ENCODE peak calls at places on chromosomes 6 and 20, in five cellular contexts. X is A549, W is K562, L is WTC11, U is GM12878. D is an unnamed sample.

GRCh38 chr20:34536798-34537394 is 20.7 kb downstream of the DYNLRB1 start:
- DNase-seq in X (peak; percentile 76), W (peak; percentile 44), L (peak; percentile 70), U (no peak), D (peak; percentile 41)

GRCh38 chr20:23959054-23959453 is 29.5 kb downstream of the GGTLC1 start:
- DNase-seq in X (no peak), W (no peak), L (no peak), U (no peak), D (no peak)

GRCh38 chr20:4814696-4815252 is 93.1 kb downstream of the PRND start:
- DNase-seq in X (no peak), W (no peak), L (no peak), U (peak; percentile 83), D (no peak)

GRCh38 chr6:41460742-41461336 is 85.3 kb upstream of the FOXP4 start:
- DNase-seq in X (peak; percentile 18), W (peak; percentile 46), L (no peak), U (no peak), D (no peak)

GRCh38 chr6:153024401-153025017 is 22.0 kb upstream of the MTRF1L start:
- DNase-seq in X (peak; percentile 47), W (peak; percentile 67), L (peak; percentile 36), U (peak; percentile 45), D (peak; percentile 75)

GRCh38 chr6:84263557-84263956 is 36.1 kb upstream of the CEP162 start:
- DNase-seq in X (peak; percentile 13), W (no peak), L (no peak), U (no peak), D (peak; percentile 63)

GRCh38 chr6:11810854-11811643 is 32.4 kb upstream of the ADTRP start:
- DNase-seq in X (no peak), W (no peak), L (no peak), U (no peak), D (no peak)

GRCh38 chr6:148192310-148192709 is 150.3 kb upstream of the SASH1 start:
- DNase-seq in X (no peak), W (no peak), L (no peak), U (no peak), D (no peak)

GRCh38 chr6:169019727-169020491 is 233.7 kb downstream of the THBS2 start:
- DNase-seq in X (peak; percentile 6), W (no peak), L (peak; percentile 30), U (no peak), D (peak; percentile 28)

GRCh38 chr6:139625081-139625939 is 250.9 kb upstream of the CITED2 start:
- DNase-seq in X (no peak), W (peak; percentile 62), L (no peak), U (no peak), D (no peak)

GRCh38 chr6:21479140-21479539 is 114.4 kb upstream of the SOX4 start:
- DNase-seq in X (no peak), W (no peak), L (no peak), U (no peak), D (no peak)

GRCh38 chr20:22282696-22283095 is 301.7 kb downstream of the FOXA2 start:
- DNase-seq in X (no peak), W (peak; percentile 33), L (no peak), U (no peak), D (no peak)

GRCh38 chr20:8587810-8588209 is 455.7 kb downstream of the PLCB1 start:
- DNase-seq in X (no peak), W (no peak), L (no peak), U (no peak), D (no peak)

GRCh38 chr20:8579060-8579459 is 447.0 kb downstream of the PLCB1 start:
- DNase-seq in X (no peak), W (no peak), L (no peak), U (no peak), D (no peak)

GRCh38 chr20:8581451-8582183 is 449.6 kb downstream of the PLCB1 start:
- DNase-seq in X (no peak), W (no peak), L (no peak), U (no peak), D (no peak)

GRCh38 chr20:8587246-8587645 is 455.2 kb downstream of the PLCB1 start:
- DNase-seq in X (no peak), W (no peak), L (no peak), U (no peak), D (no peak)

DNA sequence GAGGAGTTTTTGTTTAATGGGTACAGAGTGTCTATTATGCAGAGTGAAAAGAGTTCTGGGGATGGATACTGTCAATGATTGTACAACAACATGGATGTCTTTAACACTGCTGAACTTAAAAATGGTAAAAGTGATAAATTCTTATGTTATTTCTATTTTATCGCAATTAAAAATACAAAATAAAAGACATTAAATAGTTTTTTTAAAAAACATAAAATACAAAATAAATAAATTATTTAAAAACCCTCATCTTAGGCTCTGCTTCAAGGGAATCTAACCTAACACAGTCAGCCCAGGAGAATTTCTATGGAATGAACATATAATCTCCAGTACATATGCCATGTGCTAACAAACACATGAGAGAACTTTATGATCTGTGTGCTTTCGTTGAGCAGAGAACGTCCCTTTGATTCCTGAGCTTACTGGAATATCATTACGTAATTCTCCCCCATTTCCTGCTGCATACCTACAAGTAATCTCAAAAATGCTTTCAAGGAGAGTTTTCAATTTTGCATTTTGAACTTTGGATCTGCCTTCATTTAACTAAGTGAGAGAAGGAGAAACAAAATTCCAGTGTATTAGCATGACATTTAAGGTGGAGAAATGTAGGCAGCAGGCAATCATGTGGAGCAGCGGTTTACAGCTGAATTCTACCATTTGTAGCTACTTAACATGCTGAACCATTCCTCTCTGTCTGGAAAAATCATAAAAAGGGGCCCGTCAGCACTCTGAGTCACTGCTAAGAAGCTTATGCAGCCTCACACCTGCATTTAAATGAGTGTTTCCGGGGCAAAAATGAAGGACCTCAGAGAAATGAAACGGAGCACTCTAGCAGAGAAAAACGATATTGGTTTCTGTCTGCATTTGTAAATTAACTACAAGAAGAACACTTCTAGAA is 451.4 kb downstream of the PLCB1 start:
- DNase-seq in X (no peak), W (no peak), L (no peak), U (no peak), D (peak; percentile 73)
- TF ChIP-seq ESRRA in X (no peak), W (no peak), L (no peak), U (no peak), D (no peak)

GRCh38 chr6:70314240-70314639 is 11.4 kb upstream of the COL9A1 start:
- DNase-seq in X (no peak), W (no peak), L (no peak), U (no peak), D (no peak)
- TF ChIP-seq ESRRA in X (no peak), W (no peak), L (no peak), U (no peak), D (no peak)

DNA sequence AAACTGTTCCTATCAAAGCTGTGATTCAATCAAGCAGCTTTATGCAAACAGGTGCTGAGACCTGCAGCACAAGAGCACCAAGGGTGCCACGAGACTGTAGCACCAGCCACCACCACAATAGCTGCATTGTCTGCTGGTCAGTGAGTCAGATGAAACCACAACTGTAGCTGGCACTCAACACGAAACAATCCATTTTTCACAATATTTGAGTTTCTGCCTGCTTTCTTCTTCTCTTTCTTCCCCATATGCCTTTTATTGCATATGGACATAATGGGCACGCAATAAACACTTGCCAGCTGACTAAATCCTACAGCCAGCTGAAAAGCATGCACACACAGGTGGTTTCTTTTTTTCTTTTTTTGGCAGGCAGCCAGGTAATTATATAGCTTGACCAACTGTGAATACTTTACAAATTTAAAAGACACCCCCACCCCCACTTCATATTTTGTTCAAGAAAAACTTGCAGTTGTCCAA is 16.6 kb downstream of the SLC2A12 start:
- DNase-seq in X (peak; percentile 50), W (no peak), L (no peak), U (peak; percentile 12), D (peak; percentile 64)
- TF ChIP-seq ESRRA in X (no peak), W (no peak), L (no peak), U (no peak), D (no peak)

GRCh38 chr6:30169658-30170614 is 6.6 kb downstream of the TRIM15 start:
- DNase-seq in X (peak; percentile 45), W (peak; percentile 59), L (no peak), U (peak; percentile 20), D (peak; percentile 68)
- TF ChIP-seq ESRRA in X (no peak), W (no peak), L (no peak), U (no peak), D (no peak)

DNA sequence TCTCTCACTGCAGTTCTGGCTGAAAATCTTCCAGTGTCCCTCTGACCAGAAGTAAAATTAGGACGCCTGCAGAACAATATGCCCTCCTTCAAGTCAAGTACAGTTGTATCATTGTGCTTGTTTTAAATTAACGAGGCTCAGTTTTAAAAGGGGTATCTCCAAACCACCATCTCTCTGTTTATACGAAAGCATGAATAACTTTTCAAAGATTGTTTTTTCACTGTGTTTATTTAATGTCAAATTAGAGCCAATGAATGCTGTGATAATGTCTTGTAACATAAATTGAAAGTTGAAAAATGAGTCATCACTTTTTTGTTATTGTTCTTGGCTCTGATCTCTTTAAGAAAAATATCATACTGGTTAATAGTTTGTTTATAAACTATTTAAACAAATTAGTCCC is 230.7 kb upstream of the THEMIS start:
- DNase-seq in X (no peak), W (no peak), L (no peak), U (no peak), D (no peak)
- TF ChIP-seq ESRRA in X (no peak), W (no peak), L (no peak), U (no peak), D (no peak)

GRCh38 chr6:166619912-166620311 is 7.1 kb downstream of the RPS6KA2 start:
- DNase-seq in X (no peak), W (no peak), L (no peak), U (no peak), D (no peak)

GRCh38 chr6:166620478-166621113 is 6.5 kb downstream of the RPS6KA2 start:
- DNase-seq in X (no peak), W (no peak), L (no peak), U (no peak), D (no peak)

GRCh38 chr6:166618866-166619761 is 7.9 kb downstream of the RPS6KA2 start:
- DNase-seq in X (no peak), W (no peak), L (no peak), U (no peak), D (no peak)

GRCh38 chr6:166623318-166623717 is 3.7 kb downstream of the RPS6KA2 start:
- DNase-seq in X (no peak), W (no peak), L (no peak), U (no peak), D (no peak)

GRCh38 chr6:166621114-166621540 is 5.9 kb downstream of the RPS6KA2 start:
- DNase-seq in X (no peak), W (no peak), L (peak; percentile 41), U (no peak), D (no peak)
- TF ChIP-seq ESRRA in X (no peak), W (no peak), L (no peak), U (no peak), D (no peak)

DNA sequence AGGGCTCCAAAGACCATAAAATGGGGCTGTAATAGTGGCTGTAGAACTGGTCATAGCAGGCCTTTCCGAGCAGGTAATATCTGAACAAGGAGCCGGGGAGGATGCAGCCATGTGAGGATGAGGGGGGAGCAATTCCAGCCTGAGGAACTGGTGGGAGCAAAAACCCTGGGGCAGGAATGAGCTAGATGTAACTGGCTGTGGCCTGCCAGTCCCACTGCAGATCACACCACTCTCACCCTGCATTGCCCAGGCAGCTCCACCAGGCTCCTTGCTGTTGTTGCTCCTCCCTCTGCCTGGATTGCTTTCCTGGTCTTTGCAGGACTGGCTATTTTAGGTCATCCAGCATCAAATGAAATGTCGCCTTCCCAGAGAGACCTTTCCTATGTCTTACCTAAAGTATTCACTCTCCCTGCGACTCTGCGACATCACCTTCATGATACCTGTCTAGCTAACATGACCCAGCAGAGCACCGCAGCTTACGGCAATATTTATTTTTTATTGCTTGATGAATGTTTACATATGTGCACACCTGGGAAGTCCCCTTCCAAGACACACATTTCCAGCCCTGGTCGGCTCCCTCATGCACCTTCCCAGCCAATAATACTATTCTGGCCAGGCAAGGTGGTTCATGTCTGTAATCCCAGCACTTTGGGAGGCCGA is 2.4 kb upstream of the ZFP64 start:
- DNase-seq in X (no peak), W (no peak), L (no peak), U (no peak), D (no peak)
- TF ChIP-seq ESRRA in X (no peak), W (no peak), L (no peak), U (no peak), D (no peak)